ENCODE peak calls at places on chromosomes 2 and 18, in seven cellular contexts. I, F, K, T, Q, R and B are unnamed samples.

GRCh38 chr18:8987250-8987649 is 115.2 kb upstream of the NDUFV2 start:
- DNase-seq in I (peak), Q (no peak), T (no peak), R (no peak), K (no peak), F (no peak), B (no peak)

GRCh38 chr2:86489542-86489941 is 48.4 kb downstream of the KDM3A start:
- DNase-seq in F (no peak), I (no peak), R (no peak), K (no peak), Q (peak), T (no peak), B (no peak)

GRCh38 chr2:25411753-25412152 is 70.0 kb upstream of the DNMT3A start:
- DNase-seq in Q (no peak), I (no peak), T (no peak), K (no peak), F (no peak), R (no peak), B (no peak)

GRCh38 chr2:237231593-237231992 is 145.9 kb downstream of the COPS8 start:
- DNase-seq in T (no peak), Q (no peak), R (no peak), F (no peak), I (no peak), K (peak), B (no peak)

GRCh38 chr2:3480352-3481010 is 38.9 kb downstream of the ADI1 start:
- DNase-seq in T (no peak), I (no peak), F (no peak), K (no peak), Q (no peak), R (no peak), B (peak)

GRCh38 chr2:66929632-66930385 is 467.3 kb upstream of the ETAA1 start:
- DNase-seq in K (peak), F (peak), T (peak), R (peak), Q (peak), I (peak), B (peak)

GRCh38 chr2:207768168-207768890 is 1.4 kb downstream of the FZD5 start:
- DNase-seq in Q (peak), K (peak), I (peak), R (no peak), F (no peak), T (peak), B (peak)

GRCh38 chr2:38406597-38407110 is 29.6 kb upstream of the ATL2 start:
- DNase-seq in Q (no peak), K (no peak), T (peak), F (no peak), I (peak), R (peak), B (no peak)

GRCh38 chr2:207960911-207961310 is 64.4 kb downstream of the PLEKHM3 start:
- DNase-seq in Q (no peak), F (no peak), I (no peak), R (no peak), K (no peak), T (no peak), B (no peak)

GRCh38 chr2:64582774-64583340 is 58.7 kb downstream of the AFTPH start:
- DNase-seq in Q (no peak), I (no peak), F (no peak), T (no peak), R (no peak), K (no peak), B (no peak)

GRCh38 chr2:31696068-31696467 is 115.3 kb upstream of the SRD5A2 start:
- DNase-seq in Q (no peak), R (no peak), F (no peak), K (no peak), T (no peak), I (no peak), B (no peak)

GRCh38 chr2:186299610-186300009 is 186.4 kb upstream of the ZC3H15 start:
- DNase-seq in R (no peak), K (no peak), Q (no peak), F (no peak), T (no peak), I (no peak), B (no peak)

GRCh38 chr2:235536711-235537110 is 42.9 kb downstream of the AGAP1 start:
- DNase-seq in T (no peak), K (no peak), Q (no peak), I (no peak), F (no peak), R (no peak), B (no peak)

GRCh38 chr2:228056706-228057105 is 124.8 kb downstream of the SPHKAP start:
- DNase-seq in F (no peak), R (no peak), T (no peak), Q (no peak), K (no peak), I (peak), B (no peak)

GRCh38 chr18:58297198-58297597 is 253.2 kb downstream of the NEDD4L start:
- DNase-seq in F (peak), I (peak), Q (no peak), R (no peak), T (no peak), K (peak), B (no peak)

GRCh38 chr2:149427371-149427770 is 97.0 kb downstream of the LYPD6 start:
- DNase-seq in R (no peak), K (no peak), Q (no peak), T (no peak), I (no peak), F (no peak), B (no peak)

GRCh38 chr2:45237850-45238542 is 228.7 kb upstream of the SIX2 start:
- DNase-seq in F (peak), R (peak), T (peak), I (peak), K (peak), Q (no peak), B (peak)

GRCh38 chr18:45497595-45498269 is 117.5 kb upstream of the SLC14A2 start:
- DNase-seq in I (no peak), Q (no peak), R (no peak), T (no peak), K (no peak), F (no peak), B (no peak)

GRCh38 chr18:48933578-48934399 is 17.0 kb downstream of the SMAD7 start:
- DNase-seq in T (no peak), F (no peak), Q (no peak), R (no peak), I (no peak), K (no peak), B (no peak)

GRCh38 chr2:197677483-197677882 is 2.1 kb upstream of the RFTN2 start:
- DNase-seq in R (no peak), I (no peak), T (no peak), Q (peak), F (no peak), K (peak), B (no peak)

GRCh38 chr2:127841466-127842178 is 16.3 kb downstream of the POLR2D start:
- DNase-seq in F (no peak), Q (no peak), T (no peak), I (no peak), R (no peak), K (no peak), B (no peak)

GRCh38 chr2:133666621-133667020 is 98.4 kb upstream of the NCKAP5 start:
- DNase-seq in F (no peak), T (no peak), K (no peak), R (no peak), Q (no peak), I (no peak), B (no peak)

DNA sequence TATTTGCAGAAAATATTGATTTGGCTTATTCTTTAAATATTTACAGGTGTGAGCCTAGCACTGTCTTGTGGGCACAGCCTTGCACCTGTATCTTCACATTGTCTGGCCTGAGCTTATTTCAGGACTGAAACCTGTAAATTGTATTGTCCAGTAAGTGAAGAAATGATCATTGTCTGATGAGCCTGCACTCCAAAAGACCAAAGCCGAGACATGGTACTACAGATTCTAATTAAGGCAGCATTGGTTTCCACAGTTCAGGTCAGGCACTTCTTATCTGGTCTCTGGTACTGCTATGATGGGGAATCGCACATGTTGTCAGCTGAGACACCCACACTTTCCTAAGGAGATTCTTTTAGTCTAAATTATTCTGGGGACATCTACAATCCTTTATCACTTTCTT is 479.0 kb downstream of the TDRD15 start:
- DNase-seq in Q (no peak), I (no peak), R (no peak), F (no peak), T (no peak), K (no peak), B (no peak)
- TF ChIP-seq CTCF in Q (no peak), I (no peak), R (no peak), F (no peak), T (no peak), K (no peak), B (no peak)

GRCh38 chr2:72917138-72917874 is at the start of gene EMX1:
- DNase-seq in R (no peak), K (no peak), I (no peak), F (no peak), T (no peak), Q (peak), B (peak)
- TF ChIP-seq CTCF in R (no peak), K (no peak), I (no peak), F (no peak), T (no peak), Q (no peak), B (no peak)

GRCh38 chr2:40210968-40211353 is 240.9 kb downstream of the SLC8A1 start:
- DNase-seq in Q (no peak), F (no peak), I (no peak), T (no peak), R (no peak), K (no peak), B (no peak)

GRCh38 chr2:40209728-40210127 is 242.2 kb downstream of the SLC8A1 start:
- DNase-seq in Q (no peak), T (no peak), R (no peak), K (no peak), I (no peak), F (no peak), B (no peak)

GRCh38 chr2:40210344-40210967 is 241.4 kb downstream of the SLC8A1 start:
- DNase-seq in K (no peak), T (no peak), R (no peak), I (no peak), F (no peak), Q (no peak), B (no peak)

GRCh38 chr2:40213616-40214015 is 238.3 kb downstream of the SLC8A1 start:
- DNase-seq in I (peak), F (no peak), R (no peak), K (no peak), Q (no peak), T (no peak), B (no peak)

GRCh38 chr2:40213071-40213470 is 238.8 kb downstream of the SLC8A1 start:
- DNase-seq in R (no peak), I (peak), K (peak), T (no peak), F (no peak), Q (no peak), B (no peak)
- TF ChIP-seq CTCF in R (peak), I (peak), K (peak), T (peak), F (peak), Q (peak), B (peak)

GRCh38 chr2:219447242-219448098 is 12.8 kb downstream of the SPEG start:
- DNase-seq in I (peak), K (no peak), R (no peak), T (no peak), F (no peak), Q (no peak), B (no peak)

GRCh38 chr2:219444566-219445091 is 10.0 kb downstream of the SPEG start:
- DNase-seq in I (no peak), T (no peak), R (no peak), K (no peak), F (no peak), Q (no peak), B (no peak)

GRCh38 chr2:219446689-219447088 is 12.0 kb downstream of the SPEG start:
- DNase-seq in K (no peak), I (no peak), T (no peak), Q (no peak), F (no peak), R (no peak), B (no peak)

GRCh38 chr2:219445220-219445631 is 10.6 kb downstream of the SPEG start:
- DNase-seq in F (no peak), Q (no peak), I (no peak), T (no peak), R (no peak), K (no peak), B (no peak)

DNA sequence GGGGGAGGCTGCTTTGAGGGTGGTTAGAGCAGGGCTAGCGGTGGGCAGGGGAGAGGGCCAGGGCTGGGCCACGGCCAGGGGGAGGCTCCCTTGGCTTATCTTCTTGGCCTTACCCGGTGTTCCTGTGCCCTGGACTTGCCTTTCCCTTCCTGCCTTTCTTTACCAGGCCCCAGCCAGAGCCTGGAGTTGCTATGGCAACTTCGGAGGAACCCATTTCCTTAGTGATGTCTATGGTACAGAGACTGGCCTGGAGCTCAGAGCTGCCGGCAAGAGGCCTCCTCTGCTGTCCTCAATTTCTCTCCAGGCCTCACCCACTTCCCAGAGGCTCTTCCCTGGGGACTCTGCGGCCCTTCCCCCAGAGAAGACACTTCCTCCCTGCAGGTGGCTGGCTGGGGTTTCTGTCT is 11.5 kb downstream of the SPEG start:
- DNase-seq in F (no peak), T (no peak), Q (no peak), K (peak), I (peak), R (no peak), B (no peak)
- TF ChIP-seq CTCF in F (no peak), T (no peak), Q (no peak), K (no peak), I (no peak), R (no peak), B (no peak)

GRCh38 chr2:17331636-17332035 is 186.6 kb downstream of the RAD51AP2 start:
- DNase-seq in R (no peak), I (no peak), K (no peak), F (no peak), T (no peak), Q (no peak), B (no peak)

GRCh38 chr2:17327649-17328048 is 190.6 kb downstream of the RAD51AP2 start:
- DNase-seq in Q (no peak), R (no peak), F (no peak), T (no peak), K (no peak), I (no peak), B (no peak)

GRCh38 chr2:17328161-17328560 is 190.1 kb downstream of the RAD51AP2 start:
- DNase-seq in R (no peak), I (no peak), T (no peak), F (no peak), Q (no peak), K (no peak), B (no peak)

DNA sequence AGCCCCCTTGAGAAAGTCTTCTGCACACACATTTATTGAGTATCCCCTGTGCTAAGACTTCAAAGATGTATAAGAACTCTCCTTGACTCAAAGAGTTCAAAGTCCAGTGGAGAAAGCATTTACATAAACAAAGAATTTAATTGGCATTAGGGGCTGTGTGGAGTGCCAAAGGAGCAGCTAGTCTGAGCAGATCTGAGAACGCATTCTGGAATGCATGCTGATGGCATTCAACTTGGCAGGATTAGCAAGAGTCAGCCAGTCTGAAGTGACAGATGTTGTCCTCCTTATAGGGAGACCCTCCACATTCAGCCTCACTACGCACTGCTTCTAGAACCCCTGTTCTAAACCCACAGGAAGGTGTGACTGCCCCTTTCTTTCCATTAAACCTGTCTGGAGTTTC is 191.5 kb downstream of the RAD51AP2 start:
- DNase-seq in F (no peak), I (no peak), T (no peak), Q (no peak), K (no peak), R (no peak), B (no peak)
- TF ChIP-seq CTCF in F (no peak), I (no peak), T (no peak), Q (no peak), K (no peak), R (no peak), B (no peak)

GRCh38 chr2:71151620-71152019 is 21.2 kb downstream of the MPHOSPH10 start:
- DNase-seq in R (no peak), T (no peak), K (no peak), Q (no peak), F (no peak), I (no peak), B (no peak)

GRCh38 chr2:71154279-71154678 is 23.8 kb downstream of the MPHOSPH10 start:
- DNase-seq in I (no peak), F (no peak), R (no peak), T (no peak), K (no peak), Q (no peak), B (no peak)

GRCh38 chr2:71153585-71153984 is 23.2 kb downstream of the MPHOSPH10 start:
- DNase-seq in I (no peak), F (no peak), R (no peak), T (no peak), Q (no peak), K (no peak), B (no peak)

GRCh38 chr2:71148506-71149063 is 18.2 kb downstream of the MPHOSPH10 start:
- DNase-seq in T (peak), K (no peak), I (no peak), Q (no peak), R (no peak), F (no peak), B (no peak)

DNA sequence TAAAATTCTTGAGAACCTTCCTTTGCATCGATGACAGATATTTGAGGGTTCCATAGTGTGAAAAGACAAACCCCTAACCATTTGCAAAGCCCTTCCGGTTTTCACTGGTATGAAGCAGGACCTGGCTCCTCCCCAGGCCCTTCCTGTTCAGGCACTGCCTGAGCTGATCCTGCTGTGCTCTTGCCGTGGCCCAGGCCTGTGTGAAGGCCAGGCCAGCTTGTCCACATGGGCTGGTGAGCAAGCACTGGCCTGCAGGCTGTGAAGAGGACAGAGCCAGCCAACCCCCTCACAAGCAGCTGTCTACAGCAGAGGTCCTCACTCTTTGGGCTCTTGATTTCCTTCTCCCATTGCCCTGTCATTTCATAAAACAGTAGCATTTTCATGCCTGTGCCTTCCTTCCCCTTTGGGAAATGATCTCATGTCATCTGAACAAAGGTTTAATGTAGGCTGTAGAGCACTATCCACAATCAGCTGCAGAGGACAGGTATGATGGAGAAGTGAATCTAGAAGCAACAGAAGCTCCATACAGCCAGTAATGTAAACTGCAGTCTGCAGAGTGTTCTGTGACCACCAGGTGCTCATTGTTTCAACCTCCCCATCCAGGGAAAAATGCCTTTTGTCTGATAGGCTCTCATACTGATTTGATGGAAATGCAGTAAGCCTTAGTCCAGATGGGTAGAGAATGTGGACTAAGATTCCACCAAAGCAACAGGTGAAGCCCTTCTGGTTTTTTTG is 19.8 kb downstream of the MPHOSPH10 start:
- DNase-seq in F (no peak), I (no peak), Q (no peak), T (no peak), R (no peak), K (no peak), B (no peak)
- TF ChIP-seq CTCF in F (no peak), I (no peak), Q (no peak), T (no peak), R (no peak), K (no peak), B (no peak)

GRCh38 chr2:18156002-18156401 is 277.5 kb downstream of the KCNS3 start:
- DNase-seq in Q (no peak), R (no peak), K (no peak), T (no peak), I (no peak), F (no peak), B (no peak)

GRCh38 chr2:18154259-18154658 is 275.8 kb downstream of the KCNS3 start:
- DNase-seq in R (no peak), I (no peak), Q (no peak), F (no peak), K (peak), T (no peak), B (no peak)

GRCh38 chr2:18156421-18156820 is 278.0 kb downstream of the KCNS3 start:
- DNase-seq in Q (no peak), T (no peak), K (no peak), F (no peak), I (no peak), R (no peak), B (no peak)

GRCh38 chr2:18153741-18154140 is 275.3 kb downstream of the KCNS3 start:
- DNase-seq in R (no peak), K (no peak), F (no peak), Q (no peak), T (no peak), I (no peak), B (no peak)

DNA sequence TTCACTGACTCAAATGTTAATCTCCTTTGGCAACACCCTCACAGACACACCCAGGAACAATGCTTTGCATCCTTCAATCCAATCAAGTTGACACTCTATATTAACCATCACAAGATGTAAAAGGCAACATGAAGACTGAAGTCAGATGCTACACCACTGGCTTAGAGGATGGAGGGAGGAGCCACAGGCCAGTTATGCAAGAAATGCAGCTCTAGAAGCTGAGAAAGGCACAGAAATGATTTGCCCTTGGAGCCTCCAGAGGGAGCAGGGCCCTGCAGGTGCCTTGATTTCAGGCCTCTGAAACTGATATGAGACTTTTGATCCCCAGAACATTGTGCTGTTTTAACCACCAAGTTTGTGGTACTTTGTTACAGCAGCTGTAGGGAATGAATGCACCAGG is 276.3 kb downstream of the KCNS3 start:
- DNase-seq in R (no peak), I (no peak), Q (peak), F (no peak), T (no peak), K (no peak), B (no peak)
- TF ChIP-seq CTCF in R (no peak), I (no peak), Q (no peak), F (peak), T (no peak), K (peak), B (no peak)

GRCh38 chr2:134718095-134718955 is 475 bp downstream of the TMEM163 start:
- DNase-seq in K (no peak), R (no peak), Q (peak), T (peak), I (no peak), F (no peak), B (peak)

GRCh38 chr2:134724341-134724740 is 5.5 kb upstream of the TMEM163 start:
- DNase-seq in K (no peak), R (no peak), Q (no peak), T (no peak), F (no peak), I (no peak), B (no peak)

GRCh38 chr2:134721596-134721995 is 2.8 kb upstream of the TMEM163 start:
- DNase-seq in F (no peak), K (no peak), R (no peak), I (no peak), Q (no peak), T (no peak), B (no peak)

GRCh38 chr2:134718956-134719814 is at the start of gene TMEM163:
- DNase-seq in R (no peak), I (no peak), K (no peak), T (no peak), Q (peak), F (no peak), B (peak)

GRCh38 chr2:134722728-134723127 is 3.9 kb upstream of the TMEM163 start:
- DNase-seq in T (no peak), K (no peak), I (no peak), F (no peak), Q (no peak), R (no peak), B (no peak)
- TF ChIP-seq CTCF in T (no peak), K (peak), I (peak), F (peak), Q (no peak), R (no peak), B (peak)